ENCODE peak calls at places on chromosomes 12 and 14, in ten cellular contexts. One of them, this sample, is unnamed.

GRCh38 chr12:116406529-116406928 is 129.0 kb upstream of the MED13L start:
- DNase-seq in lower lobe of right lung: peak; percentile 77
- DNase-seq in HL-60: peak; percentile 88
- DNase-seq in transverse colon: peak; percentile 69
- DNase-seq in AG10803: peak; percentile 94
- DNase-seq in astrocyte of the cerebellum: no peak
- DNase-seq in left lung: peak; percentile 67
- DNase-seq in body of pancreas: peak; percentile 62
- DNase-seq in PC-3: peak; percentile 99
- DNase-seq in heart right ventricle: peak; percentile 88
- DNase-seq in this sample: peak; percentile 83

GRCh38 chr12:92299344-92299743 is 153.7 kb upstream of the BTG1 start:
- DNase-seq in left lung: no peak
- DNase-seq in AG10803: no peak
- DNase-seq in transverse colon: no peak
- DNase-seq in PC-3: no peak
- DNase-seq in heart right ventricle: no peak
- DNase-seq in lower lobe of right lung: no peak
- DNase-seq in astrocyte of the cerebellum: no peak
- DNase-seq in HL-60: no peak
- DNase-seq in body of pancreas: no peak
- DNase-seq in this sample: no peak

GRCh38 chr14:50943261-50943942 is 881 bp downstream of the PYGL start:
- DNase-seq in HL-60: no peak
- DNase-seq in PC-3: peak; percentile 68
- DNase-seq in left lung: peak; percentile 75
- DNase-seq in transverse colon: peak; percentile 58
- DNase-seq in AG10803: peak; percentile 50
- DNase-seq in astrocyte of the cerebellum: no peak
- DNase-seq in heart right ventricle: peak; percentile 49
- DNase-seq in body of pancreas: peak; percentile 29
- DNase-seq in lower lobe of right lung: peak; percentile 70
- DNase-seq in this sample: peak; percentile 67

GRCh38 chr12:130428116-130428515 is 90.4 kb downstream of the PIWIL1 start:
- DNase-seq in AG10803: no peak
- DNase-seq in lower lobe of right lung: no peak
- DNase-seq in body of pancreas: no peak
- DNase-seq in astrocyte of the cerebellum: no peak
- DNase-seq in HL-60: no peak
- DNase-seq in heart right ventricle: no peak
- DNase-seq in transverse colon: peak; percentile 4
- DNase-seq in left lung: no peak
- DNase-seq in PC-3: no peak
- DNase-seq in this sample: no peak

GRCh38 chr12:72296389-72296788 is 24.2 kb downstream of the TRHDE start:
- DNase-seq in heart right ventricle: no peak
- DNase-seq in HL-60: no peak
- DNase-seq in astrocyte of the cerebellum: peak; percentile 53
- DNase-seq in PC-3: peak; percentile 95
- DNase-seq in lower lobe of right lung: no peak
- DNase-seq in transverse colon: no peak
- DNase-seq in body of pancreas: no peak
- DNase-seq in AG10803: no peak
- DNase-seq in left lung: no peak
- DNase-seq in this sample: no peak

GRCh38 chr14:74510211-74510931 is 16.8 kb downstream of the ISCA2 start:
- DNase-seq in PC-3: no peak
- DNase-seq in AG10803: no peak
- DNase-seq in heart right ventricle: no peak
- DNase-seq in astrocyte of the cerebellum: no peak
- DNase-seq in body of pancreas: no peak
- DNase-seq in lower lobe of right lung: peak; percentile 20
- DNase-seq in left lung: peak; percentile 22
- DNase-seq in HL-60: no peak
- DNase-seq in transverse colon: no peak
- DNase-seq in this sample: no peak

GRCh38 chr14:33728010-33728498 is 222.8 kb downstream of the EGLN3 start:
- DNase-seq in PC-3: peak; percentile 70
- DNase-seq in astrocyte of the cerebellum: no peak
- DNase-seq in left lung: no peak
- DNase-seq in body of pancreas: no peak
- DNase-seq in transverse colon: no peak
- DNase-seq in AG10803: no peak
- DNase-seq in heart right ventricle: no peak
- DNase-seq in lower lobe of right lung: no peak
- DNase-seq in HL-60: no peak
- DNase-seq in this sample: no peak

GRCh38 chr14:53957739-53958138 is 1.1 kb upstream of the BMP4 start:
- DNase-seq in HL-60: no peak
- DNase-seq in transverse colon: no peak
- DNase-seq in left lung: no peak
- DNase-seq in body of pancreas: no peak
- DNase-seq in lower lobe of right lung: no peak
- DNase-seq in PC-3: no peak
- DNase-seq in astrocyte of the cerebellum: no peak
- DNase-seq in AG10803: no peak
- DNase-seq in heart right ventricle: no peak
- DNase-seq in this sample: no peak

DNA sequence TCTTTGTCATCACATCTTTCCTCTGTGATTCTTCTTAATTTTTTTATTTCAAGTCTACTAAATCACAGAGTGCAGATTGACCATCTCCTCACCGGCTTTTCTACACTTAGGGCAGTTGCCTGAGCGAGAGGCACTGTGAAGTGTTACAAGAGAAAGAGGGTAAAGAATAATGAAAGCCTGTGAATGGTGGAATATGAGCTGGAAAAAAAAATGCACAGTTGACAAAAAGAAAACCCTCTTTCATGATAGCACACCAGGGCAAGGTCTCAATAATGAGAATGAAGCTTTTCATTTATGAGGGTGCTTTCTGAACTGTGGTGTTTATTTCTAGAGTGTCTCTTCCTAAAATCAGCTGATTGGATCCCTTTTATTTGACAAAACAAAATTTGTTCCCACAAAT is 106.2 kb upstream of the PDE3A start:
- DNase-seq in body of pancreas: no peak
- DNase-seq in lower lobe of right lung: no peak
- DNase-seq in transverse colon: no peak
- DNase-seq in heart right ventricle: no peak
- DNase-seq in left lung: no peak
- DNase-seq in PC-3: no peak
- DNase-seq in astrocyte of the cerebellum: no peak
- DNase-seq in HL-60: no peak
- DNase-seq in AG10803: no peak
- DNase-seq in this sample: no peak
- TF ChIP-seq CTCF in body of pancreas: no peak
- TF ChIP-seq CTCF in lower lobe of right lung: no peak
- TF ChIP-seq CTCF in transverse colon: no peak
- TF ChIP-seq CTCF in heart right ventricle: no peak
- TF ChIP-seq CTCF in left lung: no peak
- TF ChIP-seq CTCF in PC-3: no peak
- TF ChIP-seq CTCF in astrocyte of the cerebellum: no peak
- TF ChIP-seq CTCF in HL-60: no peak
- TF ChIP-seq CTCF in AG10803: no peak
- TF ChIP-seq CTCF in this sample: no peak

DNA sequence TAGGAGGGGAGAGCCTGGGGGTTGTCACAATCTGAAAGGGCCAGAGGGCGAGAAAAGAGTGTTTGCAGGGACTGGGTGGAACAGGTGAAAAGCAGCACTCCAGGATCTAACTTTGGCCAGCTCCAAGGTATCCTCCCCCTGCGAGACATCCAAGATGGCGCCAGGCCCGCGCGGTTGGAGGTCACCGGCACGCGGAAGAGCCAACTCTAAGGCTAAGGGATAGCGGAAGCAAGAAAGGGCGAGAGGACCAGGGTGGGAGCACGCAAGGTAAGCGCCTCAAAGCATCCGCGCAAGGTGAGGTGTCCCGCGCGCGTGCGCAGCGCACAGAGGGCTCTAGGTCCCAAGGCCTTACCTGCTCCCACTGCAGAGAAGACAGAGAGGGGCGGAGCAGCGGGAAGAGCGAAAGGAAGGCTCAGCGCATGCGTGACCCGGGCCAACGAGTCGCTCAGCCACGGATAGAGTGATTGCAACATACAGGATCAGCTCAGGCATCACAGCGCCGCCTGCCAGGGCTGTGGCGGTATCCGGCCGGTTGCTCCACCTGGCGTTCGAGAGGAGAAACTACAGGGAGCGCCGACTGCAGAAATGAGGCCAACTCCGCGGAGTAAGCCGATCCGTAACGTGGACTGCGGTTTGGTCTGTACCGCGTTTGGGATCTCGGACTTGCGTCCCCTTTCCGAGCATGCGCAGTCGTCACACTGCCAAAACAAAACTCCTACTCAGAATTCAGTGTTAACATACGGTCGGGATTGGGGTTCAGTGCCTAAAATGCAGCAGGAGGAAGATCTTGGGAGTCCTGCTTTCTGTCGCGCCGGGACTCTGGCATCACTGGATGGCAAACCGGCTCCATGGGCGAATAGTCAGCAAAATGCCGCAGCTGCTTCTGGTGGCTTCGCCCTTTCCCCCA is at the start of gene ATP5MC2:
- DNase-seq in AG10803: peak; percentile 98
- DNase-seq in left lung: peak; percentile 98
- DNase-seq in body of pancreas: peak; percentile 98
- DNase-seq in transverse colon: peak; percentile 98
- DNase-seq in HL-60: peak; percentile 100
- DNase-seq in lower lobe of right lung: peak; percentile 98
- DNase-seq in heart right ventricle: peak; percentile 96
- DNase-seq in astrocyte of the cerebellum: peak; percentile 97
- DNase-seq in PC-3: peak; percentile 99
- DNase-seq in this sample: peak; percentile 99
- H3K4me3 ChIP-seq in AG10803: peak within 1 kb of the TSS; percentile 98
- H3K4me3 ChIP-seq in left lung: peak within 1 kb of the TSS; percentile 61
- H3K4me3 ChIP-seq in body of pancreas: peak within 1 kb of the TSS; percentile 74
- H3K4me3 ChIP-seq in transverse colon: peak within 1 kb of the TSS; percentile 83
- H3K4me3 ChIP-seq in HL-60: peak within 1 kb of the TSS; percentile 61
- H3K4me3 ChIP-seq in lower lobe of right lung: peak within 1 kb of the TSS; percentile 96
- H3K4me3 ChIP-seq in heart right ventricle: peak within 1 kb of the TSS; percentile 73
- H3K4me3 ChIP-seq in astrocyte of the cerebellum: peak within 1 kb of the TSS; percentile 72
- H3K4me3 ChIP-seq in PC-3: peak within 1 kb of the TSS; percentile 72
- H3K4me3 ChIP-seq in this sample: peak within 1 kb of the TSS; percentile 99

DNA sequence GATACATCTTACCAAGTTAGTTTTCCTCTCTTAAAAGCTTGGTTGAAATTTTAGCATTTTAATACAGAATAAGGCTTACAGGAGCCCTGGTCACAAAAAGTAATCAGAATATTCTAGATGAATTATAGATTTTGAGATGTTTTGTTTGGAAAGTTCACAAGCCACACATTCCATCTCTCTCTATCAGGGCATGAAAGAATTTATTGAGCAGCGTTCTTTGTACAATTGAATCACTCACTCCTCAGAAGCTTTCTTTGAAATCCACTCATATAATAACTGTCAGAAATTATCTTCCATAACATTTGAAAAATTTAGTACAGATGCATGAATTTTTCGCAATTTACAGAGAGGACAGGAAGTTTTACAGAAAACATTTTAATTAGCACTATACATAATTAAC is 938.6 kb upstream of the MDGA2 start:
- DNase-seq in HL-60: no peak
- DNase-seq in body of pancreas: no peak
- DNase-seq in PC-3: no peak
- DNase-seq in heart right ventricle: no peak
- DNase-seq in left lung: no peak
- DNase-seq in transverse colon: no peak
- DNase-seq in astrocyte of the cerebellum: no peak
- DNase-seq in lower lobe of right lung: no peak
- DNase-seq in AG10803: no peak
- DNase-seq in this sample: no peak
- TF ChIP-seq CTCF in HL-60: no peak
- TF ChIP-seq CTCF in body of pancreas: no peak
- TF ChIP-seq CTCF in PC-3: no peak
- TF ChIP-seq CTCF in heart right ventricle: no peak
- TF ChIP-seq CTCF in left lung: no peak
- TF ChIP-seq CTCF in transverse colon: no peak
- TF ChIP-seq CTCF in astrocyte of the cerebellum: no peak
- TF ChIP-seq CTCF in lower lobe of right lung: no peak
- TF ChIP-seq CTCF in AG10803: no peak
- TF ChIP-seq CTCF in this sample: no peak

GRCh38 chr14:100033347-100034052 is 31.7 kb upstream of the EVL start:
- DNase-seq in HL-60: no peak
- DNase-seq in heart right ventricle: no peak
- DNase-seq in transverse colon: no peak
- DNase-seq in astrocyte of the cerebellum: no peak
- DNase-seq in left lung: no peak
- DNase-seq in body of pancreas: no peak
- DNase-seq in AG10803: no peak
- DNase-seq in lower lobe of right lung: no peak
- DNase-seq in PC-3: peak; percentile 24
- DNase-seq in this sample: no peak

GRCh38 chr14:100030441-100031153 is 34.6 kb upstream of the EVL start:
- DNase-seq in lower lobe of right lung: no peak
- DNase-seq in left lung: no peak
- DNase-seq in transverse colon: no peak
- DNase-seq in PC-3: peak; percentile 75
- DNase-seq in HL-60: no peak
- DNase-seq in heart right ventricle: no peak
- DNase-seq in AG10803: peak; percentile 93
- DNase-seq in astrocyte of the cerebellum: peak; percentile 76
- DNase-seq in body of pancreas: no peak
- DNase-seq in this sample: peak; percentile 91

GRCh38 chr14:100028990-100029677 is 36.1 kb upstream of the EVL start:
- DNase-seq in lower lobe of right lung: no peak
- DNase-seq in transverse colon: no peak
- DNase-seq in AG10803: peak; percentile 12
- DNase-seq in HL-60: no peak
- DNase-seq in heart right ventricle: no peak
- DNase-seq in left lung: no peak
- DNase-seq in PC-3: peak; percentile 21
- DNase-seq in body of pancreas: no peak
- DNase-seq in astrocyte of the cerebellum: no peak
- DNase-seq in this sample: peak; percentile 76

GRCh38 chr14:100032749-100033148 is 32.5 kb upstream of the EVL start:
- DNase-seq in left lung: no peak
- DNase-seq in AG10803: no peak
- DNase-seq in lower lobe of right lung: no peak
- DNase-seq in body of pancreas: no peak
- DNase-seq in HL-60: no peak
- DNase-seq in PC-3: no peak
- DNase-seq in astrocyte of the cerebellum: no peak
- DNase-seq in transverse colon: no peak
- DNase-seq in heart right ventricle: no peak
- DNase-seq in this sample: no peak

DNA sequence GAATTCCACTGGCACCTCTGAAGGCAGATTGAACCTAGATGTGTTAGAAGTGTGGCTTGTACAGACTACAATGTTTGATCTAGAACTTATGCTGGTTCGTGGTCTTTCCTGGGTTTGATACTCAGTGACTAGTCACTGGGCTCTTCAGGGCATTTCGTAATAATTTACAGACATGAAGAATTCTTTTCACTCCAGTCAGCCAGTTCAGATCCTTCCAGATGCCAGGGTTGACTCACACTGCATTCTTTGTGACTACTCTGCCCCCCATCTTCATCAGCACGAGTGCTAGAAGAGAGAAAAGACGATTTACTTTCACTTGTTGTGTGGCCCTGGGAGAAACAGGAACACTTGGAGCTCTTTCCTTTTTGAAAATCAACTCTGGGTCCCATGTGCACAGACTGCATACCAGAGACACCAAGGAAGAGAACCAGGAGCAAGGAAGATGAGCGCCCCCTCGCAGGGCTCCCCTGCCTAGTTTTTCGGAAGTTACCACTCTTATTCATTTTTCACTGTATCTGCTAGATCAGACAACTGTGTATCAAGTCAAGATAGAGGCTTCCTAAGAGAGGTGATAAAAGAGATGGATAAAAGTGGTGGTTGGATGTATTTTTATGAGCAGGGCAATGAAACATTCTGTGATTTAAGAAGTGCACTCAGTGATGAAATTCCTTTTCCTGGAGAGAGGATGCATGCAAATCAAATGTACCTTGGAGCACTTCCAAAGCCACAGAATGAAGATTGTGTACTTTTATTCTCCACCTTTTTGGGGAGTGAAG is 33.5 kb upstream of the EVL start:
- DNase-seq in astrocyte of the cerebellum: peak; percentile 96
- DNase-seq in HL-60: peak; percentile 8
- DNase-seq in PC-3: peak; percentile 98
- DNase-seq in heart right ventricle: no peak
- DNase-seq in lower lobe of right lung: no peak
- DNase-seq in left lung: peak; percentile 39
- DNase-seq in transverse colon: peak; percentile 24
- DNase-seq in body of pancreas: peak; percentile 23
- DNase-seq in AG10803: peak; percentile 98
- DNase-seq in this sample: peak; percentile 99
- H3K4me3 ChIP-seq in astrocyte of the cerebellum: peak overlapping the region; percentile 38
- H3K4me3 ChIP-seq in HL-60: no peak overlapping the region
- H3K4me3 ChIP-seq in PC-3: peak overlapping the region; percentile 71
- H3K4me3 ChIP-seq in heart right ventricle: no peak overlapping the region
- H3K4me3 ChIP-seq in lower lobe of right lung: peak overlapping the region; percentile 32
- H3K4me3 ChIP-seq in left lung: no peak overlapping the region
- H3K4me3 ChIP-seq in transverse colon: no peak overlapping the region
- H3K4me3 ChIP-seq in body of pancreas: no peak overlapping the region
- H3K4me3 ChIP-seq in AG10803: peak overlapping the region; percentile 63
- H3K4me3 ChIP-seq in this sample: peak overlapping the region; percentile 70